ENCODE peak calls at places on chromosomes 16 and 17, in ten cellular contexts. X is upper lobe of right lung, C is A549, M is fibroblast of villous mesenchyme, F is cardiac muscle cell, T is AG04450, J is tibial artery, Q is HCT116, H is neural progenitor cell, A is HFFc6. L is an unnamed sample.

GRCh38 chr16:54285414-54286066 is 1.0 kb downstream of the IRX3 start:
- DNase-seq in X (peak), C (peak), M (peak), F (peak), T (no peak), J (no peak), Q (no peak), H (peak), A (peak), L (peak)

GRCh38 chr16:7025616-7026190 is 306.9 kb upstream of the RBFOX1 start:
- DNase-seq in X (peak), C (peak), M (no peak), F (peak), T (no peak), J (peak), Q (no peak), H (peak), A (no peak), L (no peak)

GRCh38 chr17:45227631-45228120 is 6.0 kb downstream of the FMNL1 start:
- DNase-seq in X (no peak), C (no peak), M (no peak), F (no peak), T (no peak), J (no peak), Q (no peak), H (no peak), A (no peak), L (no peak)

GRCh38 chr17:19877546-19877945 is 9.8 kb upstream of the ULK2 start:
- DNase-seq in X (no peak), C (no peak), M (no peak), F (no peak), T (no peak), J (no peak), Q (no peak), H (no peak), A (no peak), L (no peak)

GRCh38 chr16:75629132-75629531 is 6.1 kb upstream of the ADAT1 start:
- DNase-seq in X (no peak), C (no peak), M (no peak), F (no peak), T (no peak), J (no peak), Q (no peak), H (no peak), A (no peak), L (no peak)

GRCh38 chr17:12821376-12821940 is 32.2 kb downstream of the ARHGAP44 start:
- DNase-seq in X (no peak), C (no peak), M (peak), F (no peak), T (no peak), J (no peak), Q (no peak), H (no peak), A (no peak), L (peak)

GRCh38 chr17:16363749-16364536 is 10.7 kb upstream of the CENPV start:
- DNase-seq in X (peak), C (peak), M (peak), F (peak), T (no peak), J (peak), Q (peak), H (peak), A (peak), L (peak)

GRCh38 chr17:10396529-10397163 is 23.8 kb upstream of the MYH13 start:
- DNase-seq in X (no peak), C (no peak), M (no peak), F (no peak), T (no peak), J (no peak), Q (no peak), H (no peak), A (no peak), L (no peak)

GRCh38 chr16:67666538-67667433 is at the start of the genes C16orf86 and ENKD1:
- DNase-seq in X (peak), C (peak), M (peak), F (peak), T (no peak), J (peak), Q (peak), H (peak), A (peak), L (peak)

GRCh38 chr17:18261146-18261515 is 669 bp downstream of the MIEF2 start:
- DNase-seq in X (peak), C (peak), M (peak), F (peak), T (no peak), J (peak), Q (no peak), H (peak), A (peak), L (peak)

GRCh38 chr17:65531508-65532431 is 29.7 kb downstream of the AXIN2 start:
- DNase-seq in X (peak), C (no peak), M (peak), F (peak), T (peak), J (peak), Q (no peak), H (peak), A (no peak), L (peak)

GRCh38 chr17:68591583-68591982 is 9.6 kb downstream of the FAM20A start:
- DNase-seq in X (no peak), C (no peak), M (peak), F (no peak), T (no peak), J (no peak), Q (no peak), H (peak), A (no peak), L (no peak)

GRCh38 chr17:82528484-82529265 is 9.1 kb downstream of the FOXK2 start:
- DNase-seq in X (no peak), C (peak), M (peak), F (no peak), T (no peak), J (peak), Q (peak), H (peak), A (peak), L (peak)
- TF ChIP-seq CTCF in X (peak), C (peak), M (peak), F (no peak), T (peak), J (peak), Q (peak), H (peak), A (peak), L (peak)

GRCh38 chr16:2526135-2526534 is 5.1 kb downstream of the CEMP1 start:
- DNase-seq in X (peak), C (no peak), M (no peak), F (no peak), T (no peak), J (no peak), Q (no peak), H (no peak), A (no peak), L (no peak)

GRCh38 chr16:2527071-2527783 is 4.0 kb downstream of the CEMP1 start:
- DNase-seq in X (no peak), C (no peak), M (no peak), F (no peak), T (no peak), J (no peak), Q (no peak), H (no peak), A (no peak), L (no peak)

GRCh38 chr16:2523801-2524231 is 3.6 kb downstream of the AMDHD2 start:
- DNase-seq in X (no peak), C (no peak), M (no peak), F (no peak), T (no peak), J (peak), Q (no peak), H (no peak), A (no peak), L (no peak)

GRCh38 chr16:2527784-2528100 is 3.5 kb downstream of the CEMP1 start:
- DNase-seq in X (peak), C (no peak), M (no peak), F (no peak), T (no peak), J (no peak), Q (no peak), H (no peak), A (no peak), L (no peak)

GRCh38 chr16:2524339-2524938 is 4.3 kb downstream of the AMDHD2 start:
- DNase-seq in X (no peak), C (no peak), M (no peak), F (no peak), T (no peak), J (no peak), Q (no peak), H (no peak), A (no peak), L (no peak)
- TF ChIP-seq CTCF in X (no peak), C (no peak), M (no peak), F (no peak), T (no peak), J (no peak), Q (no peak), H (no peak), A (no peak), L (no peak)

GRCh38 chr17:20926532-20926931 is 116.3 kb downstream of the USP22 start:
- DNase-seq in X (no peak), C (no peak), M (peak), F (no peak), T (no peak), J (no peak), Q (no peak), H (no peak), A (peak), L (peak)
- TF ChIP-seq CTCF in X (no peak), C (no peak), M (no peak), F (no peak), T (no peak), J (no peak), Q (no peak), H (no peak), A (no peak), L (no peak)

GRCh38 chr16:66551788-66552287 is 538 bp upstream of the CKLF start:
- DNase-seq in X (no peak), C (peak), M (no peak), F (no peak), T (no peak), J (no peak), Q (no peak), H (no peak), A (no peak), L (no peak)

GRCh38 chr16:66549284-66550131 is at the start of gene TK2:
- DNase-seq in X (peak), C (no peak), M (peak), F (peak), T (peak), J (peak), Q (no peak), H (peak), A (peak), L (peak)

GRCh38 chr16:66553223-66553622 is 847 bp downstream of the CKLF start:
- DNase-seq in X (no peak), C (no peak), M (no peak), F (no peak), T (no peak), J (no peak), Q (no peak), H (no peak), A (no peak), L (no peak)

GRCh38 chr16:66552288-66553143 is at the start of gene CKLF:
- DNase-seq in X (peak), C (peak), M (peak), F (peak), T (peak), J (peak), Q (peak), H (peak), A (peak), L (peak)

DNA sequence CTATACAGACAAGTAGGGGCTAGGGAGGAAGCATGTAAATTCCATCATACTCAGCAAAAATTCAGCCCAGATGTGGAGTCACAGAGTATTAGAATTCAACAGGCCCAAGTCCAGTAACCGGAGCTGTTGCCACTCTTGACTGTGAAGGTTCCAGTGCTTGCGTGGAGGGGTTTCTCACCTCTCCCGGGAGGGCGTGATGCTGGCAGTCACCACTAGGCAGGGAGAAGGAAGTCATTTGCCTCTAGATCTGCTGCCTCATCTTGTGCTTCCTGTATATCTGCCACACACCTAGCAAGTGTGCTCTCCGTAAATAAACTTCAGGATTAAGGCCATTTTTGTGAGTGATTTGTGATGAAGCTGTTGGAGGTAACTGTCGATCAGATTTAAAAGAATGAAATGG is 1.0 kb upstream of the CKLF start:
- DNase-seq in X (no peak), C (peak), M (peak), F (peak), T (no peak), J (no peak), Q (peak), H (peak), A (no peak), L (no peak)
- TF ChIP-seq CTCF in X (peak), C (no peak), M (peak), F (peak), T (peak), J (peak), Q (peak), H (peak), A (peak), L (peak)

DNA sequence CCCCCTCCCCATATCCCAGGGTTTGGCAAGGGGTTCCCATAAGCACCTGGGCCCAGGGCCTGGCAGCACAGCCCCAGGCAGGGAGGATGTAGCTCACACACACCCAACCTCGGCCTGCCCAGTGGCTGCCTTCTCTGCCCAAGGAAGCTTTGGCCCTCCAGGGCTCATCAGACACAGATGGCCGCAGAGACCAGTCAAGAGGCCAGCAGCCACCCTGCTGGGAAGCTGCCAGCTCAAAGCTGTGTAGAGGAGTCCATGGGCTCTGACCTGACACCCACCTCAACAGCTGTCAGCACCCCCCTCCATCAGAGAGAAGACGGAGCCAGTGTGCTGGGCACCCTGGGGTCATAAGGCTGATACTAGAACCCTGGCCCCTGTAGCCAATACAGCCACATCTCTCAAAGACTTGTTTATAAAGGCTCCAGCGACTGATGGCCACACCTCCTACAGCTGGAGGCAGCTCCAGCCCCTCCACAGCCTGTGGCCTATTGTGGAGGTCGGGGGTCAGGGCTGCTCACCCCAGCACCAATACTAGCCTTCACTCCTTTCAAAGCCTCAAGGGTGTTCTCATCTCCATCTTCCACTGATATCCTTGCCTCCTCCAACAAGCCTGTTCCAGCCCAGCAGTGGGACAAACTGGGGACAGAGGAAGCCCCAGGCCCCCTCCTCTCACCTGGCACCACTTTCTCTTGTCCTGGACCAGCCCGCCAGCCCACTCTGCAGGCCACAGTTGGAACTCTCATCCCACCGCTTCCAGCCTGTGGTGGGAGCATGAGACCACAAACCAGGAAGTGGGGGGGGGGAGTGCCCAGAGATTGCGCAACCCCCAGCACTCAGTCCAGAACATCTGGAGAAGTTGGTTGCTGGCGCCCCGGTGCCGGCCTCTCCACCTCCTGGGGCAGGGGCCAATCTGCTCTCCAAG is 2.2 kb upstream of the MPG start:
- DNase-seq in X (peak), C (no peak), M (peak), F (no peak), T (no peak), J (peak), Q (no peak), H (peak), A (peak), L (peak)
- TF ChIP-seq CTCF in X (peak), C (no peak), M (peak), F (peak), T (peak), J (peak), Q (no peak), H (peak), A (peak), L (peak)

DNA sequence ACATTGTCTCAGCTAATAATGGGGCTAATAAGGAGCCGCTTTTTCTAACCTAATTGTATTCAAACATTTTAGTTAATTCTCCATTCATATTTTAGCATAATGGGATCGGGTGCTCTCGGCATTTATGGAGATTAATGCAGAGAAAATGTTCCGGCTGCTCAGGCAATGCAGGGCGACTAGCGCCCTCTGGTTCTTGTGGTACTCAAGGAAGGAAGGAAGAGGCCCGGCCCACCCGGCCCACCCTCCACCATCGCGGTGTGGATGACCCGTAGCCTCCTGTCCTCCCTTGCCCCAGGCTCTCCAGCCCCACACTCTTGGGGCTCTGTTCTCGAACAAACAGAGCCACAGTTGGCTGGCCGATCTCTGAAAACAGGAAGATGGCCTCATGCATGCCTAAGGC is 21.1 kb upstream of the ABCC3 start:
- DNase-seq in X (no peak), C (no peak), M (no peak), F (no peak), T (no peak), J (no peak), Q (no peak), H (peak), A (no peak), L (no peak)
- TF ChIP-seq CTCF in X (peak), C (no peak), M (no peak), F (peak), T (no peak), J (no peak), Q (peak), H (peak), A (peak), L (no peak)

GRCh38 chr16:81940781-81941560 is 70.3 kb downstream of the SDR42E1 start:
- DNase-seq in X (no peak), C (peak), M (peak), F (peak), T (peak), J (no peak), Q (peak), H (peak), A (peak), L (peak)
- TF ChIP-seq CTCF in X (peak), C (peak), M (peak), F (peak), T (peak), J (peak), Q (peak), H (peak), A (peak), L (peak)

L was measured in astrocyte of the spinal cord.